ENCODE peak calls at places on chromosomes 12 and 14, in four cellular contexts. C is H1, E is HepG2, W is HCT116. H is an unnamed sample.

GRCh38 chr12:131759176-131759575 is 48.3 kb downstream of the SFSWAP start:
- DNase-seq in C (no peak), E (no peak), W (no peak), H (no peak)

GRCh38 chr14:24426912-24427536 is 2.4 kb downstream of the CBLN3 start:
- DNase-seq in C (no peak), E (peak; percentile 81), W (no peak), H (no peak)

GRCh38 chr14:54727929-54728328 is 161.0 kb downstream of the SAMD4A start:
- DNase-seq in C (no peak), E (no peak), W (no peak), H (no peak)

GRCh38 chr12:29534935-29535334 is 37.4 kb upstream of the OVCH1 start:
- DNase-seq in C (no peak), E (peak; percentile 5), W (no peak), H (no peak)

GRCh38 chr14:101862711-101863110 is 101.2 kb downstream of the PPP2R5C start:
- DNase-seq in C (no peak), E (no peak), W (no peak), H (no peak)

GRCh38 chr12:26871985-26872384 is 39.0 kb upstream of the ITPR2 start:
- DNase-seq in C (no peak), E (no peak), W (no peak), H (no peak)

GRCh38 chr12:70426620-70427019 is 60.5 kb downstream of the KCNMB4 start:
- DNase-seq in C (no peak), E (no peak), W (no peak), H (no peak)

GRCh38 chr12:60172266-60172665 is 576.4 kb downstream of the SLC16A7 start:
- DNase-seq in C (no peak), E (no peak), W (no peak), H (no peak)

GRCh38 chr14:90969493-90970166 is 90.8 kb downstream of the RPS6KA5 start:
- DNase-seq in C (no peak), E (no peak), W (peak; percentile 21), H (no peak)

GRCh38 chr14:103142903-103143302 is 19.6 kb downstream of the TNFAIP2 start:
- DNase-seq in C (no peak), E (no peak), W (no peak), H (no peak)

GRCh38 chr12:20220339-20220738 is 148.0 kb upstream of the PDE3A start:
- DNase-seq in C (no peak), E (no peak), W (peak; percentile 36), H (peak; percentile 57)

GRCh38 chr14:80787876-80788275 is 153.7 kb downstream of the CEP128 start:
- DNase-seq in C (no peak), E (no peak), W (no peak), H (no peak)

GRCh38 chr12:5487971-5488955 is 56.4 kb downstream of the NTF3 start:
- DNase-seq in C (no peak), E (no peak), W (no peak), H (no peak)

GRCh38 chr12:47905313-47905730 is 528 bp upstream of the VDR start:
- DNase-seq in C (no peak), E (no peak), W (no peak), H (peak; percentile 93)

GRCh38 chr14:35336171-35337073 is 44.2 kb downstream of the PSMA6 start:
- DNase-seq in C (peak; percentile 64), E (peak; percentile 99), W (no peak), H (peak; percentile 68)

GRCh38 chr12:59164991-59165718 is 244.9 kb upstream of the LRIG3 start:
- DNase-seq in C (no peak), E (peak; percentile 13), W (peak; percentile 16), H (peak; percentile 93)

GRCh38 chr12:14442221-14442881 is 76.9 kb downstream of the ATF7IP start:
- DNase-seq in C (no peak), E (no peak), W (no peak), H (no peak)

GRCh38 chr14:61523751-61524150 is 171.6 kb upstream of the HIF1A start:
- DNase-seq in C (no peak), E (no peak), W (no peak), H (no peak)

DNA sequence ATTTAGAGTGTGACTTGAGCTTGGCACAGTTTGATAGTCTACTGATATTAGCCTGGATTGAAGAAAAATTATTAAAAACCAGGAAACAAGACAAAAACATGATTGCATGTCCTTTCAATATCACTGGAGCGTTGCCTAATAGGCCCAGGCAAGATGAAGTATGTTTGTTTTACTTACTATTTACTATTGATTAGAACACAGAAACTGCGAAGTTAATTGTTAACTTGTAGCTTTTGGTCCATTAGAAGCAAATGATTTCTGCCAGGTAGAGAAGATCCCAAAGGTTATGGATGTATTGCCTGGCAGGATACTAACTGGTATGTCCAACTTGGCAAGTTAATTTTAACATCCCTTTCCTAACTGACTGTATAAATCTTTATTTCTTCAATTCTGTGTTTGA is 268.9 kb downstream of the ETNK1 start:
- DNase-seq in C (no peak), E (no peak), W (no peak), H (no peak)
- TF ChIP-seq JUND in C (no peak), E (no peak), W (no peak), H (no peak)

DNA sequence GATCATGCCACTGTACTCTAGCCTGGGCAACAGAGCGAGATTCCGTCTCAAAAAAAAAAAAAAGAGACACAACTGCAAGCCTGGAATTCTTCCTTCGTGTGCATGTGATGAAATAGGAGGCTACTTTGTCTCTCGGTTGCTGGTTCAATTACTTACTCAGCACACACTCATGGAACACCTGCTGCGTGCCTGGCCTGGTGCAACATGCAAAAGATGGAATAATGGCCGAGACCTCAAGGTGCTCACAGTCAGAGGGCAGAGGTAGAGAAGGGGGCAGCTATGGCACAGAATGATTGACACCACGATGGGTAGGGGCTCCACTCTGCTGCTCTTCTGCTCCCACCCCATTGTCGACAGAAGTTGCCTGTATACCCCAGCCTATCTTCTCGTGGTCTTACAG is 112.3 kb downstream of the SLC15A4 start:
- DNase-seq in C (no peak), E (no peak), W (no peak), H (no peak)
- TF ChIP-seq JUND in C (no peak), E (no peak), W (no peak), H (no peak)

GRCh38 chr12:119014368-119014767 is 33.0 kb downstream of the SRRM4 start:
- DNase-seq in C (no peak), E (no peak), W (no peak), H (no peak)
- TF ChIP-seq JUND in C (no peak), E (no peak), W (no peak), H (no peak)

DNA sequence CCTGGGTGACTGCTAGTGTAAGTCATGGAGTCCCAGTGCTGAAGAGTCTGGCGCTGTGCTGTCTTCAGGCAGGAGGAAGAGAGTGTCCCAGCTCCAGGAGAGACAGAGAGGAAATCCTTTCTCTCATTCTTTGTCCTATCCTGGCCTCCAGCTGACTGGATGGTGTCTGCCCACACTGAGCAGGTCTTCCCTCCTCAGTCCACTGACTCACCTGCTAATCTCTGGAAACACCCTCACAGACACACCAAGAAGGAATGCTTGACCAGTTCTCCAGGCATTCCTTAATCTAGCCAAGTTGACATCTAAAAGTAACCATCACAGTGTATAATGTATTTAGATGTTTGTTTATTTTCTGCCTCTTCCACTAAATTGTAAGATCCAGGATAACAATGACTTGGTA is 53.9 kb downstream of the EMP1 start:
- DNase-seq in C (no peak), E (no peak), W (peak; percentile 18), H (no peak)
- TF ChIP-seq JUND in C (no peak), E (no peak), W (peak; percentile 44), H (no peak)

GRCh38 chr14:92362781-92363235 is 39.8 kb downstream of the SLC24A4 start:
- DNase-seq in C (no peak), E (no peak), W (no peak), H (peak; percentile 42)
- TF ChIP-seq JUND in C (no peak), E (no peak), W (no peak), H (no peak)

H was measured in T47D.